ENCODE peak calls at places on chromosomes 11 and 22, in four cellular contexts. P is GM12878, K is SK-N-SH, Z is K562. O is an unnamed sample.

GRCh38 chr11:63747006-63747405 is 21.6 kb downstream of the ZFTA start:
- DNase-seq in P (no peak), K (no peak), Z (peak), O (no peak)

GRCh38 chr22:38260760-38261477 is 11.9 kb downstream of the TMEM184B start:
- DNase-seq in P (no peak), K (no peak), Z (no peak), O (no peak)

GRCh38 chr11:81219661-81220060 is 1514.0 kb downstream of the FAM181B start:
- DNase-seq in P (no peak), K (no peak), Z (no peak), O (no peak)

GRCh38 chr11:36372101-36372767 is 76.1 kb downstream of the PRR5L start:
- DNase-seq in P (no peak), K (no peak), Z (no peak), O (no peak)

GRCh38 chr11:75536786-75537629 is 11.3 kb upstream of the GDPD5 start:
- DNase-seq in P (peak), K (no peak), Z (peak), O (no peak)

GRCh38 chr11:67612751-67613150 is 6.0 kb downstream of the NDUFV1 start:
- DNase-seq in P (no peak), K (no peak), Z (no peak), O (no peak)

GRCh38 chr11:125489166-125489565 is 6.9 kb downstream of the FEZ1 start:
- DNase-seq in P (no peak), K (no peak), Z (no peak), O (no peak)

GRCh38 chr22:50696799-50697561 is 24.4 kb downstream of the SHANK3 start:
- DNase-seq in P (no peak), K (peak), Z (peak), O (peak)

GRCh38 chr11:13929551-13929950 is 33.0 kb upstream of the SPON1 start:
- DNase-seq in P (no peak), K (no peak), Z (no peak), O (no peak)

GRCh38 chr11:19080579-19080993 is 20.1 kb upstream of the MRGPRX2 start:
- DNase-seq in P (no peak), K (no peak), Z (no peak), O (no peak)

GRCh38 chr22:25334091-25334490 is 114.7 kb downstream of the CRYBB2 start:
- DNase-seq in P (peak), K (no peak), Z (peak), O (peak)

GRCh38 chr22:48147404-48147803 is 1385.0 kb downstream of the TBC1D22A start:
- DNase-seq in P (no peak), K (no peak), Z (no peak), O (no peak)

GRCh38 chr22:40597541-40598453 is 38.7 kb downstream of the MRTFA start:
- DNase-seq in P (no peak), K (no peak), Z (no peak), O (no peak)
- TF ChIP-seq FOXM1 in P (no peak), K (no peak), Z (no peak), O (no peak)

DNA sequence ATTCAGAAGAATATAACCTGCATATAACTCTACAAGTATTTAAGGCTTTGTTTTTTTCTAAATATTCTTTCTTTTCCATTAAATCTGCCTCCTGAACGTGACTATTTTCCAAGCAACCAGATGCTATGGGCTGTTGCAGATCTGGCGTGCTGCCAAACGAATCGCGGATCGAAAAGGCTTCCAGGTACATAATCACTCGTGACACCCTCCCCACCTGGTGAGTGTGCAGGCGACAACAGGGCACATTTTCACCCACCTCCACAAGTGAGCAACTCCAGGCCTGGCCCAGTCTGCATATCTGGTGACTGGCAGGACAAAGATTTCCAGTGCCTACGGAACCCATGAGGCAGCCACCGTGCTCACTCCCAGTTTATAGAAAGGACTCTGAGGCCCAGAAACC is 660.1 kb downstream of the OPCML start:
- DNase-seq in P (no peak), K (no peak), Z (no peak), O (no peak)
- TF ChIP-seq FOXM1 in P (no peak), K (no peak), Z (no peak), O (no peak)

GRCh38 chr11:117385906-117386305 is 58.3 kb downstream of the CEP164 start:
- DNase-seq in P (no peak), K (no peak), Z (no peak), O (no peak)
- TF ChIP-seq FOXM1 in P (no peak), K (no peak), Z (no peak), O (no peak)

GRCh38 chr11:77154381-77155081 is 26.5 kb downstream of the MYO7A start:
- DNase-seq in P (no peak), K (no peak), Z (no peak), O (no peak)

GRCh38 chr11:77152846-77153245 is 24.8 kb downstream of the MYO7A start:
- DNase-seq in P (no peak), K (no peak), Z (no peak), O (no peak)

GRCh38 chr11:77151804-77152513 is 23.9 kb downstream of the MYO7A start:
- DNase-seq in P (peak), K (no peak), Z (no peak), O (no peak)

GRCh38 chr11:77155082-77155475 is 27.0 kb downstream of the MYO7A start:
- DNase-seq in P (no peak), K (no peak), Z (no peak), O (no peak)

GRCh38 chr11:77153276-77154185 is 25.5 kb downstream of the MYO7A start:
- DNase-seq in P (no peak), K (no peak), Z (no peak), O (no peak)
- TF ChIP-seq FOXM1 in P (no peak), K (no peak), Z (no peak), O (no peak)

O was measured in HEK293T.